ENCODE peak calls at places on chromosome 1, in four cellular contexts. One of them, this sample, is unnamed.

GRCh38 chr1:210400043-210400840 is 71.5 kb downstream of the HHAT start:
- DNase-seq in fibroblast of lung: peak; percentile 75
- DNase-seq in GM12891: peak; percentile 15
- DNase-seq in stimulated activated CD8-positive, alpha-beta memory T cell treated with anti-CD3 and anti-CD28 coated beads, Interleukin-2, amount 100 ng/mL, for 1 hour: no peak
- DNase-seq in this sample: no peak

GRCh38 chr1:61428146-61428545 is 296.8 kb downstream of the TM2D1 start:
- DNase-seq in fibroblast of lung: no peak
- DNase-seq in GM12891: no peak
- DNase-seq in stimulated activated CD8-positive, alpha-beta memory T cell treated with anti-CD3 and anti-CD28 coated beads, Interleukin-2, amount 100 ng/mL, for 1 hour: no peak
- DNase-seq in this sample: no peak

GRCh38 chr1:203796223-203796747 is 862 bp downstream of the ZBED6 start:
- DNase-seq in stimulated activated CD8-positive, alpha-beta memory T cell treated with anti-CD3 and anti-CD28 coated beads, Interleukin-2, amount 100 ng/mL, for 1 hour: no peak
- DNase-seq in fibroblast of lung: peak; percentile 46
- DNase-seq in GM12891: no peak
- DNase-seq in this sample: no peak

GRCh38 chr1:111852216-111852615 is 96.5 kb downstream of the DDX20 start:
- DNase-seq in GM12891: no peak
- DNase-seq in stimulated activated CD8-positive, alpha-beta memory T cell treated with anti-CD3 and anti-CD28 coated beads, Interleukin-2, amount 100 ng/mL, for 1 hour: no peak
- DNase-seq in fibroblast of lung: no peak
- DNase-seq in this sample: no peak

GRCh38 chr1:46611691-46612221 is 4.9 kb downstream of the MOB3C start:
- DNase-seq in stimulated activated CD8-positive, alpha-beta memory T cell treated with anti-CD3 and anti-CD28 coated beads, Interleukin-2, amount 100 ng/mL, for 1 hour: no peak
- DNase-seq in fibroblast of lung: no peak
- DNase-seq in GM12891: no peak
- DNase-seq in this sample: no peak

GRCh38 chr1:94130851-94131595 is 10.1 kb upstream of the ABCA4 start:
- DNase-seq in fibroblast of lung: no peak
- DNase-seq in stimulated activated CD8-positive, alpha-beta memory T cell treated with anti-CD3 and anti-CD28 coated beads, Interleukin-2, amount 100 ng/mL, for 1 hour: no peak
- DNase-seq in GM12891: no peak
- DNase-seq in this sample: no peak

GRCh38 chr1:33089457-33089856 is 8.5 kb downstream of the AZIN2 start:
- DNase-seq in fibroblast of lung: no peak
- DNase-seq in stimulated activated CD8-positive, alpha-beta memory T cell treated with anti-CD3 and anti-CD28 coated beads, Interleukin-2, amount 100 ng/mL, for 1 hour: no peak
- DNase-seq in GM12891: no peak
- DNase-seq in this sample: no peak

GRCh38 chr1:27658951-27659496 is 13.0 kb downstream of the IFI6 start:
- DNase-seq in GM12891: no peak
- DNase-seq in fibroblast of lung: peak; percentile 56
- DNase-seq in stimulated activated CD8-positive, alpha-beta memory T cell treated with anti-CD3 and anti-CD28 coated beads, Interleukin-2, amount 100 ng/mL, for 1 hour: no peak
- DNase-seq in this sample: peak; percentile 65

GRCh38 chr1:211336775-211337174 is 10.1 kb downstream of the TRAF5 start:
- DNase-seq in stimulated activated CD8-positive, alpha-beta memory T cell treated with anti-CD3 and anti-CD28 coated beads, Interleukin-2, amount 100 ng/mL, for 1 hour: no peak
- DNase-seq in fibroblast of lung: no peak
- DNase-seq in GM12891: no peak
- DNase-seq in this sample: no peak

This sample was measured in GOT3.